ENCODE peak calls at places on chromosomes 1 and 21, in nine cellular contexts. One of them, this sample, is unnamed.

GRCh38 chr1:50490640-50491039 is 67.4 kb upstream of the DMRTA2 start:
- DNase-seq in astrocyte of the cerebellum: no peak
- DNase-seq in GM23338: no peak
- DNase-seq in adrenal gland: no peak
- DNase-seq in lower lobe of right lung: no peak
- DNase-seq in neural progenitor cell: no peak
- DNase-seq in heart left ventricle: no peak
- DNase-seq in uterus: no peak
- DNase-seq in fibroblast of mammary gland: no peak
- DNase-seq in this sample: no peak

GRCh38 chr21:18070392-18070791 is 174.2 kb upstream of the CHODL start:
- DNase-seq in astrocyte of the cerebellum: no peak
- DNase-seq in GM23338: no peak
- DNase-seq in adrenal gland: no peak
- DNase-seq in lower lobe of right lung: no peak
- DNase-seq in neural progenitor cell: no peak
- DNase-seq in heart left ventricle: no peak
- DNase-seq in uterus: no peak
- DNase-seq in fibroblast of mammary gland: no peak
- DNase-seq in this sample: no peak

GRCh38 chr1:46102769-46103476 is 29.5 kb downstream of the PIK3R3 start:
- DNase-seq in astrocyte of the cerebellum: no peak
- DNase-seq in GM23338: no peak
- DNase-seq in adrenal gland: no peak
- DNase-seq in lower lobe of right lung: no peak
- DNase-seq in neural progenitor cell: no peak
- DNase-seq in heart left ventricle: no peak
- DNase-seq in uterus: no peak
- DNase-seq in fibroblast of mammary gland: no peak
- DNase-seq in this sample: no peak

GRCh38 chr21:14968821-14969220 is 96.0 kb downstream of the NRIP1 start:
- DNase-seq in astrocyte of the cerebellum: no peak
- DNase-seq in GM23338: no peak
- DNase-seq in adrenal gland: no peak
- DNase-seq in lower lobe of right lung: no peak
- DNase-seq in neural progenitor cell: no peak
- DNase-seq in heart left ventricle: no peak
- DNase-seq in uterus: no peak
- DNase-seq in fibroblast of mammary gland: no peak
- DNase-seq in this sample: no peak

GRCh38 chr1:33220701-33221384 is 35.4 kb upstream of the ZNF362 start:
- DNase-seq in astrocyte of the cerebellum: no peak
- DNase-seq in GM23338: peak
- DNase-seq in adrenal gland: no peak
- DNase-seq in lower lobe of right lung: peak
- DNase-seq in neural progenitor cell: peak
- DNase-seq in heart left ventricle: no peak
- DNase-seq in uterus: no peak
- DNase-seq in fibroblast of mammary gland: no peak
- DNase-seq in this sample: no peak

GRCh38 chr1:36890776-36891175 is 143.5 kb downstream of the GRIK3 start:
- DNase-seq in astrocyte of the cerebellum: no peak
- DNase-seq in GM23338: no peak
- DNase-seq in adrenal gland: peak
- DNase-seq in lower lobe of right lung: no peak
- DNase-seq in neural progenitor cell: no peak
- DNase-seq in heart left ventricle: no peak
- DNase-seq in uterus: no peak
- DNase-seq in fibroblast of mammary gland: no peak
- DNase-seq in this sample: no peak

GRCh38 chr1:115924730-115925129 is 51.6 kb upstream of the SLC22A15 start:
- DNase-seq in astrocyte of the cerebellum: no peak
- DNase-seq in GM23338: peak
- DNase-seq in adrenal gland: no peak
- DNase-seq in lower lobe of right lung: no peak
- DNase-seq in neural progenitor cell: peak
- DNase-seq in heart left ventricle: no peak
- DNase-seq in uterus: no peak
- DNase-seq in fibroblast of mammary gland: no peak
- DNase-seq in this sample: no peak

GRCh38 chr1:215749423-215749822 is 182.3 kb downstream of the KCTD3 start:
- DNase-seq in astrocyte of the cerebellum: no peak
- DNase-seq in GM23338: no peak
- DNase-seq in adrenal gland: no peak
- DNase-seq in lower lobe of right lung: no peak
- DNase-seq in neural progenitor cell: no peak
- DNase-seq in heart left ventricle: no peak
- DNase-seq in uterus: no peak
- DNase-seq in fibroblast of mammary gland: peak
- DNase-seq in this sample: no peak

GRCh38 chr1:206121269-206121668 is 4.1 kb upstream of the AVPR1B start:
- DNase-seq in astrocyte of the cerebellum: no peak
- DNase-seq in GM23338: no peak
- DNase-seq in adrenal gland: no peak
- DNase-seq in lower lobe of right lung: no peak
- DNase-seq in neural progenitor cell: no peak
- DNase-seq in heart left ventricle: no peak
- DNase-seq in uterus: no peak
- DNase-seq in fibroblast of mammary gland: no peak
- DNase-seq in this sample: no peak

GRCh38 chr1:233299450-233299849 is 3.9 kb upstream of the PCNX2 start:
- DNase-seq in astrocyte of the cerebellum: no peak
- DNase-seq in GM23338: peak
- DNase-seq in adrenal gland: no peak
- DNase-seq in lower lobe of right lung: no peak
- DNase-seq in neural progenitor cell: no peak
- DNase-seq in heart left ventricle: no peak
- DNase-seq in uterus: no peak
- DNase-seq in fibroblast of mammary gland: no peak
- DNase-seq in this sample: no peak

GRCh38 chr1:1034438-1034759 is 14.5 kb downstream of the AGRN start:
- DNase-seq in astrocyte of the cerebellum: no peak
- DNase-seq in GM23338: peak
- DNase-seq in adrenal gland: no peak
- DNase-seq in lower lobe of right lung: no peak
- DNase-seq in neural progenitor cell: peak
- DNase-seq in heart left ventricle: no peak
- DNase-seq in uterus: no peak
- DNase-seq in fibroblast of mammary gland: no peak
- DNase-seq in this sample: no peak

GRCh38 chr1:222420621-222421020 is 127.3 kb downstream of the HHIPL2 start:
- DNase-seq in astrocyte of the cerebellum: no peak
- DNase-seq in GM23338: no peak
- DNase-seq in adrenal gland: no peak
- DNase-seq in lower lobe of right lung: no peak
- DNase-seq in neural progenitor cell: no peak
- DNase-seq in heart left ventricle: no peak
- DNase-seq in uterus: no peak
- DNase-seq in fibroblast of mammary gland: no peak
- DNase-seq in this sample: no peak

GRCh38 chr1:104991702-104992101 is 1242.0 kb downstream of the AMY1C start:
- DNase-seq in astrocyte of the cerebellum: no peak
- DNase-seq in GM23338: no peak
- DNase-seq in adrenal gland: no peak
- DNase-seq in lower lobe of right lung: no peak
- DNase-seq in neural progenitor cell: no peak
- DNase-seq in heart left ventricle: no peak
- DNase-seq in uterus: no peak
- DNase-seq in fibroblast of mammary gland: no peak
- DNase-seq in this sample: no peak

GRCh38 chr1:245825128-245825901 is 670.5 kb downstream of the KIF26B start:
- DNase-seq in astrocyte of the cerebellum: no peak
- DNase-seq in GM23338: peak
- DNase-seq in adrenal gland: no peak
- DNase-seq in lower lobe of right lung: no peak
- DNase-seq in neural progenitor cell: no peak
- DNase-seq in heart left ventricle: no peak
- DNase-seq in uterus: no peak
- DNase-seq in fibroblast of mammary gland: peak
- DNase-seq in this sample: no peak

GRCh38 chr1:217136895-217137205 is 413.6 kb upstream of the ESRRG start:
- DNase-seq in astrocyte of the cerebellum: no peak
- DNase-seq in GM23338: peak
- DNase-seq in adrenal gland: no peak
- DNase-seq in lower lobe of right lung: no peak
- DNase-seq in neural progenitor cell: no peak
- DNase-seq in heart left ventricle: no peak
- DNase-seq in uterus: no peak
- DNase-seq in fibroblast of mammary gland: no peak
- DNase-seq in this sample: no peak

GRCh38 chr1:119779869-119780356 is 11.2 kb upstream of the HMGCS2 start:
- DNase-seq in astrocyte of the cerebellum: no peak
- DNase-seq in GM23338: no peak
- DNase-seq in adrenal gland: no peak
- DNase-seq in lower lobe of right lung: no peak
- DNase-seq in neural progenitor cell: no peak
- DNase-seq in heart left ventricle: no peak
- DNase-seq in uterus: peak
- DNase-seq in fibroblast of mammary gland: peak
- DNase-seq in this sample: no peak

GRCh38 chr1:31571340-31572295 is 4.7 kb upstream of the TINAGL1 start:
- DNase-seq in astrocyte of the cerebellum: no peak
- DNase-seq in GM23338: no peak
- DNase-seq in adrenal gland: no peak
- DNase-seq in lower lobe of right lung: no peak
- DNase-seq in neural progenitor cell: peak
- DNase-seq in heart left ventricle: no peak
- DNase-seq in uterus: no peak
- DNase-seq in fibroblast of mammary gland: no peak
- DNase-seq in this sample: no peak

GRCh38 chr1:200183637-200184036 is 156.1 kb downstream of the NR5A2 start:
- DNase-seq in astrocyte of the cerebellum: no peak
- DNase-seq in GM23338: no peak
- DNase-seq in adrenal gland: no peak
- DNase-seq in lower lobe of right lung: no peak
- DNase-seq in neural progenitor cell: no peak
- DNase-seq in heart left ventricle: no peak
- DNase-seq in uterus: no peak
- DNase-seq in fibroblast of mammary gland: no peak
- DNase-seq in this sample: no peak

DNA sequence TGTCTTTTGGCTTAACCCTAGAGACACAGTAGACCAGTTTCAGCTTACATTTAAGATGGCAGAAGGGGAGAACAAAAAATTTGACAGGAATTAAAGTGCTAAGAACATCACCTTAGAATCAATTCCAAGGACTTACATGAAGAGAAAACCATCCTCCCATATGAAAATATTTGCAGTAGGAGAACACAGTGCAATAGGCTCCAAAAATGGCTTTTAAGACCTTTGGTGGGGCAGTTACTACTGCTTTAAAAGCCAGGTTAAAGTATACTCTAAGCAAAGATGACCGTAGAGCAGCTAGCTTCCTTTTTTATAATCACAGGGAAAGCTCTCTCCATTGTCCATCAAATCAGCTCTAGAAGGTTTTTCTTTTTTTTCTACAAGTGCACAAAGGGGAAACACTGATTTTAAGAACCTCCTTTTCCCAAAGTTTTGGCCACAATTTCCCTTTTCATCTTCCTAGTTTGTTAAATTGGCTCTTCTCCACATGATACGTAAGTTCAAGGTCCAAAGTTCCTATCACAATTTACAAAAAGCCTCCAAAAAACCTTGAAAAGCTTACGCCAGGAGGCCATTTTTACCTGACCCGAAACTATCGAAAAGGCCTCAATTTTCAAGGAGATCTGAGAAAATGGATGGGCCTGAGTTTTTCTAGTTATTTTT is 3.3 kb downstream of the TXNIP start:
- DNase-seq in astrocyte of the cerebellum: no peak
- DNase-seq in GM23338: no peak
- DNase-seq in adrenal gland: no peak
- DNase-seq in lower lobe of right lung: no peak
- DNase-seq in neural progenitor cell: no peak
- DNase-seq in heart left ventricle: no peak
- DNase-seq in uterus: no peak
- DNase-seq in fibroblast of mammary gland: no peak
- DNase-seq in this sample: no peak
- H3K4me3 ChIP-seq in astrocyte of the cerebellum: peak
- H3K4me3 ChIP-seq in GM23338: no peak
- H3K4me3 ChIP-seq in adrenal gland: peak
- H3K4me3 ChIP-seq in lower lobe of right lung: peak
- H3K4me3 ChIP-seq in neural progenitor cell: peak
- H3K4me3 ChIP-seq in heart left ventricle: peak
- H3K4me3 ChIP-seq in uterus: peak
- H3K4me3 ChIP-seq in fibroblast of mammary gland: peak
- H3K4me3 ChIP-seq in this sample: peak

DNA sequence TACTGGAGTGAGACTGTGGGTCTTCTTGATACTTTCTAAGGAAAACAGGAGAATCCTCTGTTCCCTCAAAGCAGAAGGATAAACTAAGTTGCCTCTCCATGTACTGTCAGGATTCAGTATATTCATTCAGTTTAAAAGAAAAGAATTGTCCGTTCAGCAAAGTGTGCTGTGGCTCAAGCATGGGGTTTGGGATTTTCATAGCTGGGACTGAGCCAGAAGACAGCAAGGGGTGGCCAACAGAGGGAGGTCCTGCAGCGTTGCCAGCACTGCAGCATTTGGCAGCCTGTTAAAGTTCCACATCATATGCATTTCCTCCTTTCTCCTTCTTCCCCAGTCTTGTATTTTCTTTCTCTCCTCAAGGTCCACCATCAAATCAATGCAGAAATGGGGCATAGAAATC is 75.1 kb downstream of the DTL start:
- DNase-seq in astrocyte of the cerebellum: peak
- DNase-seq in GM23338: no peak
- DNase-seq in adrenal gland: no peak
- DNase-seq in lower lobe of right lung: no peak
- DNase-seq in neural progenitor cell: no peak
- DNase-seq in heart left ventricle: no peak
- DNase-seq in uterus: no peak
- DNase-seq in fibroblast of mammary gland: peak
- DNase-seq in this sample: no peak
- TF ChIP-seq CTCF in astrocyte of the cerebellum: peak
- TF ChIP-seq CTCF in GM23338: peak
- TF ChIP-seq CTCF in adrenal gland: no peak
- TF ChIP-seq CTCF in lower lobe of right lung: no peak
- TF ChIP-seq CTCF in neural progenitor cell: no peak
- TF ChIP-seq CTCF in heart left ventricle: peak
- TF ChIP-seq CTCF in uterus: no peak
- TF ChIP-seq CTCF in fibroblast of mammary gland: peak
- TF ChIP-seq CTCF in this sample: peak

GRCh38 chr1:156741613-156741983 is 710 bp upstream of the MRPL24 start:
- DNase-seq in astrocyte of the cerebellum: no peak
- DNase-seq in GM23338: no peak
- DNase-seq in adrenal gland: no peak
- DNase-seq in lower lobe of right lung: no peak
- DNase-seq in neural progenitor cell: no peak
- DNase-seq in heart left ventricle: no peak
- DNase-seq in uterus: no peak
- DNase-seq in fibroblast of mammary gland: no peak
- DNase-seq in this sample: no peak
- H3K4me3 ChIP-seq in astrocyte of the cerebellum: no peak
- H3K4me3 ChIP-seq in GM23338: peak
- H3K4me3 ChIP-seq in adrenal gland: no peak
- H3K4me3 ChIP-seq in lower lobe of right lung: peak
- H3K4me3 ChIP-seq in neural progenitor cell: peak
- H3K4me3 ChIP-seq in heart left ventricle: peak
- H3K4me3 ChIP-seq in uterus: peak
- H3K4me3 ChIP-seq in fibroblast of mammary gland: peak
- H3K4me3 ChIP-seq in this sample: peak

DNA sequence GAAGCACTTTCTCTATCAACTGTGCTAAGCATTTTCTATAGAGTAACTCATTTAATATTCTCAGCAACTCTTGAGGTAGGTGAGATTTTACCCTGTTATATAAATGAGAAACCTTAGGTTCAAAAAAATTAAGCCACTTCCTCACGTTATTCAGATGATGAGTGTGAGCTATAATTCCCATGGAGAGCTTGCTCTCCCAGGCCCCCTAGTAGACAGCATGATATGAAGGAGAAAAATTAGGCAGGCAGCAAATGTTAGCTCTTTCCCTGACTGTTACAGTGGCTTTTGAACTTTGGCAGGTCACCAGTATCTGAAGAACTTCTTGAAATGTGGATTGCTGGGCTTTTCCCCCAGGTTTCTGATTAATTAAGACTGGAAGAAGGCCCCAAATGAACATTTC is 753.1 kb downstream of the NCAM2 start:
- DNase-seq in astrocyte of the cerebellum: no peak
- DNase-seq in GM23338: no peak
- DNase-seq in adrenal gland: no peak
- DNase-seq in lower lobe of right lung: no peak
- DNase-seq in neural progenitor cell: no peak
- DNase-seq in heart left ventricle: no peak
- DNase-seq in uterus: no peak
- DNase-seq in fibroblast of mammary gland: no peak
- DNase-seq in this sample: no peak
- TF ChIP-seq CTCF in astrocyte of the cerebellum: no peak
- TF ChIP-seq CTCF in GM23338: no peak
- TF ChIP-seq CTCF in adrenal gland: peak
- TF ChIP-seq CTCF in lower lobe of right lung: no peak
- TF ChIP-seq CTCF in neural progenitor cell: no peak
- TF ChIP-seq CTCF in heart left ventricle: no peak
- TF ChIP-seq CTCF in uterus: no peak
- TF ChIP-seq CTCF in fibroblast of mammary gland: no peak
- TF ChIP-seq CTCF in this sample: no peak

This sample was measured in heart right ventricle.